ENCODE peak calls at places on chromosomes 11 and 22, in four cellular contexts. D, A, W and Z are unnamed samples.

GRCh38 chr11:99244613-99245012 is 223.9 kb downstream of the CNTN5 start:
- DNase-seq in W (peak; percentile 0), A (no peak), D (no peak), Z (no peak)

GRCh38 chr11:126834573-126834972 is 166.0 kb downstream of the KIRREL3 start:
- DNase-seq in D (no peak), A (no peak), W (no peak), Z (no peak)

GRCh38 chr11:44229003-44229570 is 80.9 kb downstream of the ALX4 start:
- DNase-seq in A (no peak), D (no peak), W (no peak), Z (no peak)

GRCh38 chr11:121754603-121755002 is 301.8 kb upstream of the SORL1-AS1 start:
- DNase-seq in A (no peak), D (no peak), W (peak; percentile 14), Z (no peak)

GRCh38 chr11:19422257-19422656 is 181.5 kb upstream of the E2F8 start:
- DNase-seq in W (no peak), D (no peak), A (no peak), Z (no peak)

GRCh38 chr22:25232301-25232700 is 12.9 kb downstream of the CRYBB2 start:
- DNase-seq in A (no peak), W (peak; percentile 17), D (no peak), Z (no peak)

GRCh38 chr11:13249992-13250391 is 27.6 kb upstream of the BMAL1 start:
- DNase-seq in A (no peak), D (no peak), W (no peak), Z (peak; percentile 13)

GRCh38 chr22:45051946-45052345 is 42.1 kb upstream of the PHF21B start:
- DNase-seq in D (no peak), A (no peak), W (no peak), Z (no peak)

GRCh38 chr22:35708453-35708852 is 9.2 kb upstream of the APOL5 start:
- DNase-seq in D (no peak), W (peak; percentile 69), A (no peak), Z (no peak)

GRCh38 chr22:24367841-24368240 is 59.6 kb upstream of the ADORA2A start:
- DNase-seq in A (no peak), W (peak; percentile 42), D (no peak), Z (no peak)

GRCh38 chr11:118529584-118530175 is 1.3 kb upstream of the TMEM25 start:
- DNase-seq in A (no peak), D (no peak), W (no peak), Z (no peak)

GRCh38 chr11:819129-819931 is 616 bp downstream of the PNPLA2 start:
- DNase-seq in W (peak; percentile 73), D (peak; percentile 97), A (peak; percentile 88), Z (peak; percentile 94)

GRCh38 chr22:45980776-45981175 is 3.8 kb upstream of the WNT7B start:
- DNase-seq in D (no peak), A (no peak), W (no peak), Z (no peak)

GRCh38 chr11:85934599-85935169 is 79.5 kb downstream of the CCDC83 start:
- DNase-seq in A (no peak), D (no peak), W (no peak), Z (no peak)

GRCh38 chr11:5203366-5203765 is 2.9 kb upstream of the OR51V1 start:
- DNase-seq in W (peak; percentile 71), A (no peak), D (no peak), Z (no peak)

GRCh38 chr22:20420157-20420842 is 17.3 kb downstream of the SCARF2 start:
- DNase-seq in A (no peak), D (no peak), W (no peak), Z (no peak)

GRCh38 chr11:79520086-79520485 is 79.3 kb upstream of the TENM4 start:
- DNase-seq in A (no peak), W (no peak), D (no peak), Z (no peak)

GRCh38 chr11:64094463-64095223 is 58.9 kb downstream of the FLRT1 start:
- DNase-seq in W (peak; percentile 81), A (no peak), D (no peak), Z (no peak)

GRCh38 chr11:100964400-100964799 is 165.2 kb downstream of the PGR start:
- DNase-seq in D (no peak), A (no peak), W (peak; percentile 79), Z (no peak)

GRCh38 chr11:17864478-17864941 is 129.9 kb downstream of the KCNC1 start:
- DNase-seq in A (peak; percentile 33), W (no peak), D (no peak), Z (peak; percentile 16)
- TF ChIP-seq CTCF in A (peak; percentile 83), W (peak; percentile 26), D (peak; percentile 66), Z (peak; percentile 33)

GRCh38 chr11:134030853-134031252 is 38.0 kb upstream of the JAM3 start:
- DNase-seq in W (no peak), A (peak; percentile 45), D (no peak), Z (no peak)
- TF ChIP-seq CTCF in W (no peak), A (peak; percentile 59), D (no peak), Z (peak; percentile 51)

GRCh38 chr22:32200752-32201151 is 4.1 kb downstream of the RFPL2 start:
- DNase-seq in W (no peak), D (no peak), A (no peak), Z (peak; percentile 33)
- TF ChIP-seq CTCF in W (no peak), D (no peak), A (no peak), Z (no peak)

DNA sequence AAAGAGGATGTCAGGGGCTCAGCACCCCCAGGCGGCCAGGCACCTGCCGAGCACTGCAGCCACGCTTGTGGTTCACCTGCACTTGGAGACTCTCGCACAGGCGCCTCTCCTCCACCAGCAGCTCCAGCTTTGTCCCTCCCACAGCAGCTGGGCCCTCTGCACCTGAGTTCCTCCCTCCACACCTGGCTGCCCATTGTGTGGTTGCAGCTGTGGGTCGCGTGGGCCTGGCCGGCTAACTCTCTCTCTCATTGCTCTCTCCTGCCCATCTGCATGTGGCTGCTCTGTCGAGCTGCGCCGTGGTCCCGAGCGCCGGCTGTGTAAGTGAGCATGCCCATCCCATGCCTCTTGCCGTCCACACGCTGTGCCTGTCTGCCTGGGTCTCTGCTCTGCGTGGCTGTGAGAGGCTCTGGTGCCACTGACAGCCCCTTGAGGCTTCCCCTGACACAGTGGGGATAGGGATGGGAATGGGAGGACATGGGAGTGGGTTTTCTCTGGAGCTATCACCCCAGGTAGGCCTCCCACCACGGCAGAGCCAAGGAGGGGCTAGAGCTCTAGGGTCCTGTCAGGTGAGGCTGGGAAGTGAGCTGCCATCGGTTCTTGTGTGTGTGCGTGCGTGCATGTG is 8.5 kb upstream of the ACR start:
- DNase-seq in A (no peak), W (no peak), D (no peak), Z (no peak)
- TF ChIP-seq CTCF in A (no peak), W (no peak), D (no peak), Z (no peak)